ENCODE peak calls at places on chromosome 1, in ten cellular contexts. C is T follicular helper cell; W is EL; Q is activated gamma-delta T cell treated with anti-CD3 and anti-CD28 coated beads, Interleukin-2, amount 50 U/mL, for 16 hours; O is psoas muscle; I is amniotic stem cell; L is left ventricle myocardium inferior; A is right lobe of liver; J is effector CD4-positive, alpha-beta T cell; P is cardiac muscle cell. E is an unnamed sample.

GRCh38 chr1:228354390-228355320 is 52.0 kb downstream of the TRIM11 start:
- DNase-seq in W (no peak), A (no peak), I (no peak), Q (no peak), C (no peak), L (no peak), J (no peak), P (no peak), O (no peak), E (no peak)

GRCh38 chr1:233794863-233795262 is 109.6 kb upstream of the SLC35F3 start:
- DNase-seq in L (no peak), I (no peak), J (no peak), Q (no peak), W (no peak), P (no peak), O (no peak), C (no peak), A (no peak), E (no peak)

GRCh38 chr1:101918277-101918676 is 78.4 kb downstream of the OLFM3 start:
- DNase-seq in W (no peak), L (no peak), A (no peak), P (no peak), Q (no peak), C (no peak), J (no peak), I (no peak), O (no peak), E (no peak)

GRCh38 chr1:24921938-24922662 is 8.0 kb downstream of the RUNX3 start:
- DNase-seq in C (no peak), J (peak; percentile 51), W (no peak), I (no peak), L (no peak), A (no peak), O (no peak), P (no peak), Q (no peak), E (no peak)

GRCh38 chr1:33367488-33368405 is 46.8 kb upstream of the A3GALT2 start:
- DNase-seq in J (peak; percentile 85), L (peak; percentile 86), Q (peak; percentile 77), O (peak; percentile 86), W (peak; percentile 79), C (peak; percentile 75), P (peak; percentile 89), A (peak; percentile 88), I (peak; percentile 78), E (peak; percentile 53)

GRCh38 chr1:54716299-54717047 is 812 bp downstream of the TTC4 start:
- DNase-seq in I (peak; percentile 21), O (no peak), Q (no peak), J (no peak), L (no peak), A (no peak), W (peak; percentile 54), P (no peak), C (no peak), E (no peak)

GRCh38 chr1:63987014-63987630 is 213.3 kb downstream of the ROR1 start:
- DNase-seq in O (no peak), P (no peak), C (no peak), I (no peak), W (peak; percentile 67), Q (no peak), A (no peak), J (no peak), L (no peak), E (no peak)

GRCh38 chr1:243364866-243365265 is 109.0 kb downstream of the SDCCAG8 start:
- DNase-seq in L (no peak), C (no peak), Q (no peak), A (no peak), W (no peak), O (no peak), J (no peak), I (no peak), P (no peak), E (no peak)

GRCh38 chr1:24586970-24587820 is 31.3 kb downstream of the NCMAP start:
- DNase-seq in L (no peak), A (no peak), J (peak; percentile 48), I (peak; percentile 3), C (peak; percentile 33), Q (peak; percentile 47), W (peak; percentile 57), O (no peak), P (peak; percentile 66), E (peak; percentile 73)

GRCh38 chr1:224357626-224358124 is 996 bp downstream of the CNIH4 start:
- DNase-seq in C (no peak), Q (no peak), A (no peak), P (no peak), O (no peak), L (no peak), I (no peak), W (peak; percentile 26), J (no peak), E (no peak)

GRCh38 chr1:154886281-154887036 is 16.4 kb upstream of the KCNN3 start:
- DNase-seq in Q (no peak), L (no peak), P (no peak), C (no peak), O (no peak), W (no peak), J (no peak), A (no peak), I (no peak), E (no peak)

GRCh38 chr1:19730793-19731192 is 66.1 kb downstream of the HTR6 start:
- DNase-seq in I (no peak), C (no peak), Q (no peak), L (no peak), W (no peak), J (no peak), O (no peak), A (no peak), P (no peak), E (peak; percentile 27)